ENCODE peak calls at places on chromosome 2, in eight cellular contexts. E is substantia nigra; I is activated CD8-positive, alpha-beta memory T cell treated with anti-CD3 and anti-CD28 coated beads, Interleukin-2, amount 50 U/mL, for 48 hours; M is HCEC 1CT; D is smooth muscle cell of the brain vasculature; H is mesenchymal stem cell; Q is HT1080; S is AG08395. X is an unnamed sample.

GRCh38 chr2:133705287-133705686 is 137.0 kb upstream of the NCKAP5 start:
- DNase-seq in E (no peak), I (no peak), M (no peak), D (no peak), H (no peak), Q (peak), S (no peak), X (no peak)

GRCh38 chr2:23069935-23070334 is 315.0 kb upstream of the KLHL29 start:
- DNase-seq in E (no peak), I (no peak), M (no peak), D (no peak), H (no peak), Q (no peak), S (no peak), X (no peak)

GRCh38 chr2:99727199-99727598 is 237.4 kb upstream of the REV1 start:
- DNase-seq in E (no peak), I (no peak), M (no peak), D (no peak), H (no peak), Q (no peak), S (no peak), X (no peak)

GRCh38 chr2:160666019-160666676 is 172.5 kb upstream of the RBMS1 start:
- DNase-seq in E (no peak), I (no peak), M (peak), D (peak), H (peak), Q (peak), S (peak), X (peak)

GRCh38 chr2:65292461-65293127 is 65.0 kb downstream of the ACTR2 start:
- DNase-seq in E (no peak), I (no peak), M (no peak), D (no peak), H (no peak), Q (no peak), S (no peak), X (no peak)

GRCh38 chr2:239827511-239827865 is 197.7 kb downstream of the NDUFA10 start:
- DNase-seq in E (no peak), I (peak), M (no peak), D (no peak), H (no peak), Q (no peak), S (no peak), X (no peak)

GRCh38 chr2:81324046-81324445 is 1019.5 kb upstream of the LRRTM1 start:
- DNase-seq in E (no peak), I (no peak), M (no peak), D (no peak), H (peak), Q (peak), S (no peak), X (no peak)

GRCh38 chr2:37984176-37984575 is 59.1 kb downstream of the RMDN2 start:
- DNase-seq in E (no peak), I (no peak), M (no peak), D (no peak), H (no peak), Q (no peak), S (no peak), X (no peak)

GRCh38 chr2:181602017-181602416 is 54.9 kb downstream of the CERKL start:
- DNase-seq in E (no peak), I (no peak), M (no peak), D (no peak), H (no peak), Q (no peak), S (no peak), X (no peak)

X was measured in HFFc6.